ENCODE peak calls at places on chromosomes 11 and 22, in nine cellular contexts. Q is upper lobe of right lung, Z is tibial artery, R is breast epithelium, I is mammary epithelial cell, J is kidney epithelial cell, C is neural progenitor cell, S is hepatocyte, H is fibroblast of lung. K is an unnamed sample.

GRCh38 chr11:5123802-5124521 is 14.2 kb downstream of the OR52A5 start:
- DNase-seq in Q (no peak), Z (peak; percentile 68), R (peak; percentile 20), I (peak; percentile 51), J (no peak), C (peak; percentile 79), S (peak; percentile 84), H (peak; percentile 77), K (peak; percentile 1)

GRCh38 chr11:21474529-21474928 is 718.4 kb upstream of the ANO5 start:
- DNase-seq in Q (no peak), Z (no peak), R (no peak), I (no peak), J (no peak), C (no peak), S (no peak), H (no peak), K (no peak)

GRCh38 chr11:638616-639323 is 1.7 kb downstream of the DRD4 start:
- DNase-seq in Q (no peak), Z (no peak), R (no peak), I (no peak), J (no peak), C (peak; percentile 90), S (peak; percentile 38), H (no peak), K (no peak)

GRCh38 chr11:70324354-70325115 is 54.0 kb downstream of the PPFIA1 start:
- DNase-seq in Q (no peak), Z (no peak), R (no peak), I (no peak), J (no peak), C (peak; percentile 46), S (no peak), H (no peak), K (peak; percentile 30)

GRCh38 chr22:49460662-49461371 is 366.9 kb downstream of the BRD1 start:
- DNase-seq in Q (peak; percentile 29), Z (no peak), R (no peak), I (no peak), J (no peak), C (no peak), S (no peak), H (no peak), K (no peak)

GRCh38 chr11:57358991-57359390 is 20.8 kb downstream of the P2RX3 start:
- DNase-seq in Q (peak; percentile 42), Z (no peak), R (no peak), I (no peak), J (no peak), C (no peak), S (no peak), H (no peak), K (no peak)

GRCh38 chr11:13303668-13304649 is 26.4 kb downstream of the BMAL1 start:
- DNase-seq in Q (no peak), Z (no peak), R (no peak), I (no peak), J (no peak), C (no peak), S (no peak), H (no peak), K (no peak)

GRCh38 chr11:28529540-28530410 is 421.6 kb downstream of the METTL15 start:
- DNase-seq in Q (no peak), Z (no peak), R (no peak), I (peak; percentile 42), J (no peak), C (peak; percentile 62), S (peak; percentile 60), H (peak; percentile 82), K (peak; percentile 1)

GRCh38 chr11:10087186-10087585 is 206.8 kb downstream of the SBF2 start:
- DNase-seq in Q (no peak), Z (no peak), R (no peak), I (no peak), J (no peak), C (no peak), S (no peak), H (no peak), K (no peak)

GRCh38 chr11:61833478-61833877 is 5.4 kb downstream of the FADS2 start:
- DNase-seq in Q (no peak), Z (no peak), R (no peak), I (no peak), J (no peak), C (no peak), S (no peak), H (no peak), K (no peak)

GRCh38 chr11:7898666-7899283 is 32.3 kb downstream of the OR10A6 start:
- DNase-seq in Q (no peak), Z (no peak), R (no peak), I (no peak), J (no peak), C (no peak), S (no peak), H (no peak), K (peak; percentile 15)

GRCh38 chr11:134533511-134533910 is 121.5 kb upstream of the B3GAT1 start:
- DNase-seq in Q (peak; percentile 15), Z (peak; percentile 37), R (no peak), I (no peak), J (no peak), C (no peak), S (no peak), H (no peak), K (no peak)

GRCh38 chr22:44735518-44736428 is 16.6 kb upstream of the ARHGAP8 start:
- DNase-seq in Q (peak; percentile 89), Z (no peak), R (no peak), I (no peak), J (no peak), C (peak; percentile 86), S (peak; percentile 85), H (peak; percentile 38), K (peak; percentile 61)

GRCh38 chr11:108672113-108672512 is 7.2 kb downstream of the DDX10 start:
- DNase-seq in Q (no peak), Z (no peak), R (no peak), I (no peak), J (no peak), C (peak; percentile 13), S (no peak), H (peak; percentile 67), K (no peak)

DNA sequence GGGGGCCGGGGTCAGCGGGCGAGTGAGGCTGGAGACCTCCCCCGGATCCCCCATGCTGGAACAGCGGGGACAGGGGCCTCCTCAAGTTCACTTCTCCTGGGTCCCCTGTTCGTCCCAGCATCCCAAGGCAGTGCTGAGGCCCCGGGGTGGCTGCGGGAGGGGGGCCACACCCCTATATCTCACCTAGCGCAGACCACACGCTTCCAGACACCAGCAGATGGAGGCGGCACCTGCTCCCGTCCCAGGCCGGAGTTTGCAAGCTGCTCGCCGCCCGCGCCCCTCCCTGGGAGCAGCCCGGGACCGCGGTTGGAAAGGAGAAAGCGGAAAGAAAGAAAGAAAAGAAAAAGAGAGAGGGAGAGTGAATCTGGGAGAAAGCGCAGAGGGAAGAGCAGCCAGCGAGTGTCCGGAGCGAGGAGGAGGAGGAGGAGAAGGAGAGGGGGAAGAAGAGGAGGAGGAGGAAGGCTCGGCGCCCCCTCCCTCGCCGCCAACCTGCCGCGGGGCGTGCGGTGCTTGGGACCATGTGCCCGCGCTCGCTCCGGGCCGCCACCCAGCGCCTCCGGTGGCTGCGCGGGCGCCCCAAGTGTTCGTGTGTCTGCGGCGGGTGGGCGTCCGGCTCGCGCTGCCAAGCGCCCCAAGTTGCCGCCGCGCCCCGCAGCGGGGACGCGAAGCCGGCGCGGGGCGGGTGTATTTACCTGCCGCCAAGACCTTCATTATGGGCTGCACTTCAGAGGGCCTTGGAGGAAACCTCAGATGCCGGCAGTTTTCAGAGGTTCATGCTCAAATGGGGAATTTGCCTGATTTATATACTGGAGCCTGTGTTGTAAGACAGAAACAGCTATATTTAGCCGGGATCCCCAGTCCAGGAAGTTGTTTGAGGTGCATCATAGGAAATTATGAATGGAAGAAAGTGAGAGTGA is at the start of gene LIF:
- DNase-seq in Q (no peak), Z (no peak), R (no peak), I (peak; percentile 76), J (no peak), C (peak; percentile 60), S (peak; percentile 73), H (peak; percentile 67), K (no peak)
- TF ChIP-seq CTCF in Q (peak; percentile 17), Z (no peak), R (no peak), I (peak; percentile 31), J (no peak), C (peak; percentile 35), S (peak; percentile 15), H (no peak), K (no peak)

GRCh38 chr11:34408580-34409172 is 30.1 kb upstream of the CAT start:
- DNase-seq in Q (no peak), Z (no peak), R (no peak), I (no peak), J (no peak), C (no peak), S (no peak), H (no peak), K (no peak)
- H3K4me3 ChIP-seq in Q (no peak overlapping the region), Z (no peak overlapping the region), R (no peak overlapping the region), I (no peak overlapping the region), J (no peak overlapping the region), C (no peak overlapping the region), S (no peak overlapping the region), H (no peak overlapping the region), K (no peak overlapping the region)

GRCh38 chr22:38299758-38300157 is 17.5 kb downstream of the CSNK1E start:
- DNase-seq in Q (no peak), Z (no peak), R (no peak), I (no peak), J (no peak), C (no peak), S (no peak), H (no peak), K (no peak)
- H3K36me3 ChIP-seq in Q (peaks cover 92% of the 10 kb centered on the region), Z (peaks cover 79% of the 10 kb centered on the region), R (peaks cover 3% of the 10 kb centered on the region), I (peaks cover 50% of the 10 kb centered on the region), J (peaks cover 18% of the 10 kb centered on the region), C (no peaks in the 10 kb centered on the region), S (no peaks in the 10 kb centered on the region), H (peaks cover 69% of the 10 kb centered on the region), K (peaks cover 58% of the 10 kb centered on the region)

GRCh38 chr22:19509923-19510322 is 14.3 kb downstream of the CLDN5 start:
- DNase-seq in Q (no peak), Z (peak; percentile 7), R (no peak), I (no peak), J (no peak), C (no peak), S (no peak), H (no peak), K (no peak)
- TF ChIP-seq CTCF in Q (no peak), Z (no peak), R (no peak), I (no peak), J (no peak), C (no peak), S (no peak), H (no peak), K (no peak)

GRCh38 chr22:30969532-30970355 is 679 bp downstream of the TUG1 start:
- DNase-seq in Q (no peak), Z (no peak), R (peak; percentile 30), I (peak; percentile 39), J (no peak), C (no peak), S (peak; percentile 65), H (peak; percentile 54), K (no peak)

GRCh38 chr22:30964858-30965257 is 3.7 kb downstream of the MORC2 start:
- DNase-seq in Q (no peak), Z (no peak), R (no peak), I (no peak), J (no peak), C (no peak), S (no peak), H (no peak), K (no peak)

GRCh38 chr22:30968015-30968923 is at the start of gene MORC2:
- DNase-seq in Q (peak; percentile 86), Z (no peak), R (peak; percentile 66), I (no peak), J (no peak), C (no peak), S (peak; percentile 79), H (no peak), K (no peak)

GRCh38 chr22:30968924-30969531 is at the start of gene TUG1:
- DNase-seq in Q (peak; percentile 99), Z (peak; percentile 99), R (peak; percentile 99), I (peak; percentile 97), J (peak; percentile 92), C (peak; percentile 98), S (peak; percentile 99), H (peak; percentile 98), K (peak; percentile 97)

GRCh38 chr22:30970356-30970746 is 1.3 kb downstream of the TUG1 start:
- DNase-seq in Q (no peak), Z (no peak), R (no peak), I (no peak), J (no peak), C (no peak), S (no peak), H (no peak), K (no peak)
- H3K4me3 ChIP-seq in Q (peak overlapping the region; percentile 82), Z (peak overlapping the region; percentile 83), R (peak overlapping the region; percentile 84), I (peak overlapping the region; percentile 79), J (peak overlapping the region; percentile 80), C (peak overlapping the region; percentile 92), S (peak overlapping the region; percentile 78), H (peak overlapping the region; percentile 70), K (peak overlapping the region; percentile 79)